ENCODE peak calls at places on chromosomes 7 and 10, in nine cellular contexts. One of them, this sample, is unnamed.

GRCh38 chr10:62231805-62232204 is 36.8 kb downstream of the RTKN2 start:
- DNase-seq in NCI-H1694 treated with DMSO at 0.1 percent for 48 hours: no peak
- DNase-seq in activated T-cell treated with anti-CD3 and anti-CD28 coated beads for 1 hour: no peak
- DNase-seq in AG04450: no peak
- DNase-seq in adrenal gland: no peak
- DNase-seq in ureter: no peak
- DNase-seq in prostate gland: no peak
- DNase-seq in CD8-positive, alpha-beta memory T cell: no peak
- DNase-seq in NCI-H1417: no peak
- DNase-seq in this sample: no peak

GRCh38 chr10:124033887-124034218 is 59.5 kb downstream of the CHST15 start:
- DNase-seq in NCI-H1694 treated with DMSO at 0.1 percent for 48 hours: no peak
- DNase-seq in activated T-cell treated with anti-CD3 and anti-CD28 coated beads for 1 hour: no peak
- DNase-seq in AG04450: no peak
- DNase-seq in adrenal gland: no peak
- DNase-seq in ureter: no peak
- DNase-seq in prostate gland: no peak
- DNase-seq in CD8-positive, alpha-beta memory T cell: no peak
- DNase-seq in NCI-H1417: no peak
- DNase-seq in this sample: no peak

GRCh38 chr7:77791336-77791735 is 6.9 kb downstream of the TMEM60 start:
- DNase-seq in NCI-H1694 treated with DMSO at 0.1 percent for 48 hours: no peak
- DNase-seq in activated T-cell treated with anti-CD3 and anti-CD28 coated beads for 1 hour: no peak
- DNase-seq in AG04450: no peak
- DNase-seq in adrenal gland: no peak
- DNase-seq in ureter: no peak
- DNase-seq in prostate gland: peak
- DNase-seq in CD8-positive, alpha-beta memory T cell: no peak
- DNase-seq in NCI-H1417: peak
- DNase-seq in this sample: no peak

GRCh38 chr10:122699796-122700466 is at the start of gene C10orf120:
- DNase-seq in NCI-H1694 treated with DMSO at 0.1 percent for 48 hours: no peak
- DNase-seq in activated T-cell treated with anti-CD3 and anti-CD28 coated beads for 1 hour: no peak
- DNase-seq in AG04450: no peak
- DNase-seq in adrenal gland: no peak
- DNase-seq in ureter: no peak
- DNase-seq in prostate gland: no peak
- DNase-seq in CD8-positive, alpha-beta memory T cell: no peak
- DNase-seq in NCI-H1417: peak
- DNase-seq in this sample: no peak

GRCh38 chr7:130369110-130369711 is 11.1 kb upstream of the CPA1 start:
- DNase-seq in NCI-H1694 treated with DMSO at 0.1 percent for 48 hours: no peak
- DNase-seq in activated T-cell treated with anti-CD3 and anti-CD28 coated beads for 1 hour: no peak
- DNase-seq in AG04450: no peak
- DNase-seq in adrenal gland: peak
- DNase-seq in ureter: no peak
- DNase-seq in prostate gland: no peak
- DNase-seq in CD8-positive, alpha-beta memory T cell: no peak
- DNase-seq in NCI-H1417: no peak
- DNase-seq in this sample: no peak

GRCh38 chr7:156947120-156947843 is 2.2 kb upstream of the NOM1 start:
- DNase-seq in NCI-H1694 treated with DMSO at 0.1 percent for 48 hours: no peak
- DNase-seq in activated T-cell treated with anti-CD3 and anti-CD28 coated beads for 1 hour: no peak
- DNase-seq in AG04450: no peak
- DNase-seq in adrenal gland: no peak
- DNase-seq in ureter: no peak
- DNase-seq in prostate gland: no peak
- DNase-seq in CD8-positive, alpha-beta memory T cell: no peak
- DNase-seq in NCI-H1417: no peak
- DNase-seq in this sample: no peak

GRCh38 chr10:132541601-132542011 is 4.0 kb downstream of the INPP5A start:
- DNase-seq in NCI-H1694 treated with DMSO at 0.1 percent for 48 hours: no peak
- DNase-seq in activated T-cell treated with anti-CD3 and anti-CD28 coated beads for 1 hour: no peak
- DNase-seq in AG04450: no peak
- DNase-seq in adrenal gland: no peak
- DNase-seq in ureter: no peak
- DNase-seq in prostate gland: no peak
- DNase-seq in CD8-positive, alpha-beta memory T cell: no peak
- DNase-seq in NCI-H1417: no peak
- DNase-seq in this sample: no peak

GRCh38 chr7:33873518-33873917 is 31.8 kb upstream of the BMPER start:
- DNase-seq in NCI-H1694 treated with DMSO at 0.1 percent for 48 hours: no peak
- DNase-seq in activated T-cell treated with anti-CD3 and anti-CD28 coated beads for 1 hour: no peak
- DNase-seq in AG04450: no peak
- DNase-seq in adrenal gland: no peak
- DNase-seq in ureter: no peak
- DNase-seq in prostate gland: no peak
- DNase-seq in CD8-positive, alpha-beta memory T cell: no peak
- DNase-seq in NCI-H1417: no peak
- DNase-seq in this sample: no peak

GRCh38 chr10:48194830-48195229 is 79.7 kb downstream of the FRMPD2 start:
- DNase-seq in NCI-H1694 treated with DMSO at 0.1 percent for 48 hours: no peak
- DNase-seq in activated T-cell treated with anti-CD3 and anti-CD28 coated beads for 1 hour: no peak
- DNase-seq in AG04450: no peak
- DNase-seq in adrenal gland: peak
- DNase-seq in ureter: no peak
- DNase-seq in prostate gland: no peak
- DNase-seq in CD8-positive, alpha-beta memory T cell: no peak
- DNase-seq in NCI-H1417: no peak
- DNase-seq in this sample: no peak

GRCh38 chr7:78912781-78913180 is 540.7 kb downstream of the MAGI2 start:
- DNase-seq in NCI-H1694 treated with DMSO at 0.1 percent for 48 hours: no peak
- DNase-seq in activated T-cell treated with anti-CD3 and anti-CD28 coated beads for 1 hour: no peak
- DNase-seq in AG04450: no peak
- DNase-seq in adrenal gland: no peak
- DNase-seq in ureter: no peak
- DNase-seq in prostate gland: no peak
- DNase-seq in CD8-positive, alpha-beta memory T cell: no peak
- DNase-seq in NCI-H1417: no peak
- DNase-seq in this sample: no peak

GRCh38 chr10:8776926-8777625 is 722.6 kb downstream of the GATA3 start:
- DNase-seq in NCI-H1694 treated with DMSO at 0.1 percent for 48 hours: no peak
- DNase-seq in activated T-cell treated with anti-CD3 and anti-CD28 coated beads for 1 hour: no peak
- DNase-seq in AG04450: no peak
- DNase-seq in adrenal gland: no peak
- DNase-seq in ureter: no peak
- DNase-seq in prostate gland: no peak
- DNase-seq in CD8-positive, alpha-beta memory T cell: no peak
- DNase-seq in NCI-H1417: no peak
- DNase-seq in this sample: no peak

GRCh38 chr10:14904316-14904732 is 25.7 kb downstream of the SUV39H2 start:
- DNase-seq in NCI-H1694 treated with DMSO at 0.1 percent for 48 hours: no peak
- DNase-seq in activated T-cell treated with anti-CD3 and anti-CD28 coated beads for 1 hour: no peak
- DNase-seq in AG04450: no peak
- DNase-seq in adrenal gland: no peak
- DNase-seq in ureter: no peak
- DNase-seq in prostate gland: no peak
- DNase-seq in CD8-positive, alpha-beta memory T cell: no peak
- DNase-seq in NCI-H1417: no peak
- DNase-seq in this sample: no peak

GRCh38 chr10:5125315-5126044 is 31.3 kb downstream of the AKR1C3 start:
- DNase-seq in NCI-H1694 treated with DMSO at 0.1 percent for 48 hours: no peak
- DNase-seq in activated T-cell treated with anti-CD3 and anti-CD28 coated beads for 1 hour: no peak
- DNase-seq in AG04450: no peak
- DNase-seq in adrenal gland: no peak
- DNase-seq in ureter: no peak
- DNase-seq in prostate gland: no peak
- DNase-seq in CD8-positive, alpha-beta memory T cell: no peak
- DNase-seq in NCI-H1417: no peak
- DNase-seq in this sample: no peak

GRCh38 chr7:27185708-27186449 is 847 bp upstream of the HOXA11 start:
- DNase-seq in NCI-H1694 treated with DMSO at 0.1 percent for 48 hours: no peak
- DNase-seq in activated T-cell treated with anti-CD3 and anti-CD28 coated beads for 1 hour: no peak
- DNase-seq in AG04450: no peak
- DNase-seq in adrenal gland: peak
- DNase-seq in ureter: peak
- DNase-seq in prostate gland: no peak
- DNase-seq in CD8-positive, alpha-beta memory T cell: no peak
- DNase-seq in NCI-H1417: no peak
- DNase-seq in this sample: no peak

GRCh38 chr7:147406521-147407115 is 1183.9 kb upstream of the C7orf33 start:
- DNase-seq in NCI-H1694 treated with DMSO at 0.1 percent for 48 hours: no peak
- DNase-seq in activated T-cell treated with anti-CD3 and anti-CD28 coated beads for 1 hour: no peak
- DNase-seq in AG04450: no peak
- DNase-seq in adrenal gland: no peak
- DNase-seq in ureter: no peak
- DNase-seq in prostate gland: no peak
- DNase-seq in CD8-positive, alpha-beta memory T cell: no peak
- DNase-seq in NCI-H1417: no peak
- DNase-seq in this sample: no peak

GRCh38 chr10:63591600-63592379 is 70.6 kb downstream of the REEP3 start:
- DNase-seq in NCI-H1694 treated with DMSO at 0.1 percent for 48 hours: no peak
- DNase-seq in activated T-cell treated with anti-CD3 and anti-CD28 coated beads for 1 hour: no peak
- DNase-seq in AG04450: no peak
- DNase-seq in adrenal gland: no peak
- DNase-seq in ureter: no peak
- DNase-seq in prostate gland: peak
- DNase-seq in CD8-positive, alpha-beta memory T cell: no peak
- DNase-seq in NCI-H1417: no peak
- DNase-seq in this sample: no peak

GRCh38 chr10:8172604-8173003 is 118.1 kb downstream of the GATA3 start:
- DNase-seq in NCI-H1694 treated with DMSO at 0.1 percent for 48 hours: no peak
- DNase-seq in activated T-cell treated with anti-CD3 and anti-CD28 coated beads for 1 hour: no peak
- DNase-seq in AG04450: no peak
- DNase-seq in adrenal gland: no peak
- DNase-seq in ureter: no peak
- DNase-seq in prostate gland: no peak
- DNase-seq in CD8-positive, alpha-beta memory T cell: no peak
- DNase-seq in NCI-H1417: no peak
- DNase-seq in this sample: no peak

GRCh38 chr10:129631011-129631410 is 164.0 kb downstream of the MGMT start:
- DNase-seq in NCI-H1694 treated with DMSO at 0.1 percent for 48 hours: no peak
- DNase-seq in activated T-cell treated with anti-CD3 and anti-CD28 coated beads for 1 hour: no peak
- DNase-seq in AG04450: no peak
- DNase-seq in adrenal gland: no peak
- DNase-seq in ureter: no peak
- DNase-seq in prostate gland: no peak
- DNase-seq in CD8-positive, alpha-beta memory T cell: no peak
- DNase-seq in NCI-H1417: no peak
- DNase-seq in this sample: no peak

GRCh38 chr7:26705567-26705966 is 158.8 kb downstream of the SKAP2 start:
- DNase-seq in NCI-H1694 treated with DMSO at 0.1 percent for 48 hours: peak
- DNase-seq in activated T-cell treated with anti-CD3 and anti-CD28 coated beads for 1 hour: no peak
- DNase-seq in AG04450: peak
- DNase-seq in adrenal gland: peak
- DNase-seq in ureter: no peak
- DNase-seq in prostate gland: peak
- DNase-seq in CD8-positive, alpha-beta memory T cell: no peak
- DNase-seq in NCI-H1417: no peak
- DNase-seq in this sample: no peak

GRCh38 chr10:89549510-89549909 is 14.1 kb upstream of the SLC16A12 start:
- DNase-seq in NCI-H1694 treated with DMSO at 0.1 percent for 48 hours: no peak
- DNase-seq in activated T-cell treated with anti-CD3 and anti-CD28 coated beads for 1 hour: no peak
- DNase-seq in AG04450: no peak
- DNase-seq in adrenal gland: no peak
- DNase-seq in ureter: no peak
- DNase-seq in prostate gland: no peak
- DNase-seq in CD8-positive, alpha-beta memory T cell: no peak
- DNase-seq in NCI-H1417: no peak
- DNase-seq in this sample: no peak

GRCh38 chr7:80294321-80294720 is 159.7 kb downstream of the GNAI1 start:
- DNase-seq in NCI-H1694 treated with DMSO at 0.1 percent for 48 hours: no peak
- DNase-seq in activated T-cell treated with anti-CD3 and anti-CD28 coated beads for 1 hour: no peak
- DNase-seq in AG04450: no peak
- DNase-seq in adrenal gland: no peak
- DNase-seq in ureter: no peak
- DNase-seq in prostate gland: no peak
- DNase-seq in CD8-positive, alpha-beta memory T cell: no peak
- DNase-seq in NCI-H1417: no peak
- DNase-seq in this sample: no peak

GRCh38 chr10:5891009-5891408 is 966 bp downstream of the FBH1 start:
- DNase-seq in NCI-H1694 treated with DMSO at 0.1 percent for 48 hours: no peak
- DNase-seq in activated T-cell treated with anti-CD3 and anti-CD28 coated beads for 1 hour: no peak
- DNase-seq in AG04450: no peak
- DNase-seq in adrenal gland: no peak
- DNase-seq in ureter: no peak
- DNase-seq in prostate gland: no peak
- DNase-seq in CD8-positive, alpha-beta memory T cell: no peak
- DNase-seq in NCI-H1417: no peak
- DNase-seq in this sample: no peak

GRCh38 chr7:148262721-148263229 is 327.8 kb upstream of the C7orf33 start:
- DNase-seq in NCI-H1694 treated with DMSO at 0.1 percent for 48 hours: peak
- DNase-seq in activated T-cell treated with anti-CD3 and anti-CD28 coated beads for 1 hour: peak
- DNase-seq in AG04450: no peak
- DNase-seq in adrenal gland: peak
- DNase-seq in ureter: peak
- DNase-seq in prostate gland: peak
- DNase-seq in CD8-positive, alpha-beta memory T cell: peak
- DNase-seq in NCI-H1417: peak
- DNase-seq in this sample: peak

GRCh38 chr10:122267849-122268737 is 3.0 kb upstream of the BTBD16 start:
- DNase-seq in NCI-H1694 treated with DMSO at 0.1 percent for 48 hours: peak
- DNase-seq in activated T-cell treated with anti-CD3 and anti-CD28 coated beads for 1 hour: peak
- DNase-seq in AG04450: no peak
- DNase-seq in adrenal gland: peak
- DNase-seq in ureter: no peak
- DNase-seq in prostate gland: no peak
- DNase-seq in CD8-positive, alpha-beta memory T cell: peak
- DNase-seq in NCI-H1417: peak
- DNase-seq in this sample: no peak

GRCh38 chr10:79264942-79265341 is 82.3 kb upstream of the PPIF start:
- DNase-seq in NCI-H1694 treated with DMSO at 0.1 percent for 48 hours: no peak
- DNase-seq in activated T-cell treated with anti-CD3 and anti-CD28 coated beads for 1 hour: no peak
- DNase-seq in AG04450: no peak
- DNase-seq in adrenal gland: no peak
- DNase-seq in ureter: peak
- DNase-seq in prostate gland: peak
- DNase-seq in CD8-positive, alpha-beta memory T cell: no peak
- DNase-seq in NCI-H1417: no peak
- DNase-seq in this sample: no peak

GRCh38 chr7:10239643-10240345 is 733.9 kb upstream of the PHF14 start:
- DNase-seq in NCI-H1694 treated with DMSO at 0.1 percent for 48 hours: no peak
- DNase-seq in activated T-cell treated with anti-CD3 and anti-CD28 coated beads for 1 hour: no peak
- DNase-seq in AG04450: no peak
- DNase-seq in adrenal gland: no peak
- DNase-seq in ureter: no peak
- DNase-seq in prostate gland: no peak
- DNase-seq in CD8-positive, alpha-beta memory T cell: no peak
- DNase-seq in NCI-H1417: no peak
- DNase-seq in this sample: no peak

GRCh38 chr10:87500646-87501048 is 4.0 kb upstream of the MINPP1 start:
- DNase-seq in NCI-H1694 treated with DMSO at 0.1 percent for 48 hours: no peak
- DNase-seq in activated T-cell treated with anti-CD3 and anti-CD28 coated beads for 1 hour: no peak
- DNase-seq in AG04450: no peak
- DNase-seq in adrenal gland: peak
- DNase-seq in ureter: no peak
- DNase-seq in prostate gland: no peak
- DNase-seq in CD8-positive, alpha-beta memory T cell: no peak
- DNase-seq in NCI-H1417: no peak
- DNase-seq in this sample: no peak

GRCh38 chr7:55504093-55504859 is 68.0 kb downstream of the VOPP1 start:
- DNase-seq in NCI-H1694 treated with DMSO at 0.1 percent for 48 hours: no peak
- DNase-seq in activated T-cell treated with anti-CD3 and anti-CD28 coated beads for 1 hour: no peak
- DNase-seq in AG04450: no peak
- DNase-seq in adrenal gland: no peak
- DNase-seq in ureter: no peak
- DNase-seq in prostate gland: no peak
- DNase-seq in CD8-positive, alpha-beta memory T cell: no peak
- DNase-seq in NCI-H1417: no peak
- DNase-seq in this sample: no peak

GRCh38 chr7:99224263-99224947 is 16.5 kb upstream of the KPNA7 start:
- DNase-seq in NCI-H1694 treated with DMSO at 0.1 percent for 48 hours: no peak
- DNase-seq in activated T-cell treated with anti-CD3 and anti-CD28 coated beads for 1 hour: no peak
- DNase-seq in AG04450: no peak
- DNase-seq in adrenal gland: peak
- DNase-seq in ureter: no peak
- DNase-seq in prostate gland: peak
- DNase-seq in CD8-positive, alpha-beta memory T cell: no peak
- DNase-seq in NCI-H1417: no peak
- DNase-seq in this sample: no peak

GRCh38 chr10:73647211-73647874 is 6.1 kb upstream of the MYOZ1 start:
- DNase-seq in NCI-H1694 treated with DMSO at 0.1 percent for 48 hours: peak
- DNase-seq in activated T-cell treated with anti-CD3 and anti-CD28 coated beads for 1 hour: no peak
- DNase-seq in AG04450: no peak
- DNase-seq in adrenal gland: peak
- DNase-seq in ureter: peak
- DNase-seq in prostate gland: peak
- DNase-seq in CD8-positive, alpha-beta memory T cell: no peak
- DNase-seq in NCI-H1417: no peak
- DNase-seq in this sample: peak

GRCh38 chr7:68444042-68444441 is 1154.2 kb upstream of the AUTS2 start:
- DNase-seq in NCI-H1694 treated with DMSO at 0.1 percent for 48 hours: no peak
- DNase-seq in activated T-cell treated with anti-CD3 and anti-CD28 coated beads for 1 hour: no peak
- DNase-seq in AG04450: no peak
- DNase-seq in adrenal gland: no peak
- DNase-seq in ureter: no peak
- DNase-seq in prostate gland: no peak
- DNase-seq in CD8-positive, alpha-beta memory T cell: no peak
- DNase-seq in NCI-H1417: no peak
- DNase-seq in this sample: no peak